ENCODE peak calls at places on chromosomes 4 and X, in nine cellular contexts. C is CD8-positive, alpha-beta T cell; O is tibial nerve; F is endothelial cell of umbilical vein; K is sigmoid colon; X is OCI-LY7; N is lower lobe of right lung; Q is mesendoderm; I is pancreas. W is an unnamed sample.

GRCh38 chrX:19889582-19890342 is 2.4 kb upstream of the SH3KBP1 start:
- DNase-seq in C (peak; percentile 62), O (no peak), F (no peak), K (no peak), X (no peak), N (no peak), Q (no peak), I (no peak), W (peak; percentile 56)

GRCh38 chr4:147843162-147843561 is 111.3 kb downstream of the ARHGAP10 start:
- DNase-seq in C (no peak), O (no peak), F (no peak), K (no peak), X (peak; percentile 19), N (no peak), Q (peak; percentile 75), I (no peak), W (peak; percentile 41)

GRCh38 chr4:166924456-166924855 is 309.8 kb downstream of the SPOCK3 start:
- DNase-seq in C (no peak), O (no peak), F (no peak), K (no peak), X (no peak), N (no peak), Q (no peak), I (no peak), W (no peak)

GRCh38 chrX:115467961-115468360 is 93.0 kb upstream of the PLS3 start:
- DNase-seq in C (no peak), O (no peak), F (peak; percentile 45), K (no peak), X (no peak), N (no peak), Q (no peak), I (no peak), W (no peak)

GRCh38 chr4:143230683-143231082 is 46.0 kb downstream of the USP38 start:
- DNase-seq in C (no peak), O (no peak), F (no peak), K (no peak), X (no peak), N (no peak), Q (no peak), I (no peak), W (no peak)

GRCh38 chr4:119139316-119139715 is 3.7 kb downstream of the MYOZ2 start:
- DNase-seq in C (no peak), O (no peak), F (no peak), K (no peak), X (no peak), N (no peak), Q (no peak), I (no peak), W (no peak)

GRCh38 chrX:97616883-97617510 is 733.3 kb downstream of the RPA4 start:
- DNase-seq in C (no peak), O (no peak), F (peak; percentile 77), K (no peak), X (no peak), N (no peak), Q (peak; percentile 16), I (no peak), W (no peak)

GRCh38 chr4:48635310-48635709 is 144.8 kb downstream of the FRYL start:
- DNase-seq in C (no peak), O (no peak), F (peak; percentile 59), K (no peak), X (no peak), N (no peak), Q (peak; percentile 37), I (no peak), W (no peak)

GRCh38 chr4:16505726-16506125 is 279.5 kb upstream of the TAPT1 start:
- DNase-seq in C (no peak), O (no peak), F (no peak), K (no peak), X (no peak), N (no peak), Q (peak; percentile 72), I (no peak), W (no peak)

GRCh38 chr4:8641931-8642650 is 49.5 kb downstream of the CPZ start:
- DNase-seq in C (no peak), O (peak; percentile 7), F (no peak), K (peak; percentile 55), X (no peak), N (peak; percentile 21), Q (no peak), I (no peak), W (no peak)

GRCh38 chr4:156956947-156957346 is 14.7 kb downstream of the PDGFC start:
- DNase-seq in C (no peak), O (no peak), F (no peak), K (no peak), X (no peak), N (no peak), Q (no peak), I (no peak), W (no peak)

GRCh38 chr4:10025230-10025806 is 4.0 kb upstream of the SLC2A9 start:
- DNase-seq in C (no peak), O (no peak), F (no peak), K (no peak), X (no peak), N (no peak), Q (no peak), I (no peak), W (no peak)

GRCh38 chr4:38237139-38237538 is 276.9 kb downstream of the PTTG2 start:
- DNase-seq in C (no peak), O (no peak), F (peak; percentile 89), K (no peak), X (no peak), N (no peak), Q (no peak), I (peak; percentile 20), W (no peak)

GRCh38 chr4:157821814-157822213 is 351.0 kb downstream of the GASK1B start:
- DNase-seq in C (no peak), O (no peak), F (no peak), K (no peak), X (no peak), N (no peak), Q (no peak), I (no peak), W (no peak)

DNA sequence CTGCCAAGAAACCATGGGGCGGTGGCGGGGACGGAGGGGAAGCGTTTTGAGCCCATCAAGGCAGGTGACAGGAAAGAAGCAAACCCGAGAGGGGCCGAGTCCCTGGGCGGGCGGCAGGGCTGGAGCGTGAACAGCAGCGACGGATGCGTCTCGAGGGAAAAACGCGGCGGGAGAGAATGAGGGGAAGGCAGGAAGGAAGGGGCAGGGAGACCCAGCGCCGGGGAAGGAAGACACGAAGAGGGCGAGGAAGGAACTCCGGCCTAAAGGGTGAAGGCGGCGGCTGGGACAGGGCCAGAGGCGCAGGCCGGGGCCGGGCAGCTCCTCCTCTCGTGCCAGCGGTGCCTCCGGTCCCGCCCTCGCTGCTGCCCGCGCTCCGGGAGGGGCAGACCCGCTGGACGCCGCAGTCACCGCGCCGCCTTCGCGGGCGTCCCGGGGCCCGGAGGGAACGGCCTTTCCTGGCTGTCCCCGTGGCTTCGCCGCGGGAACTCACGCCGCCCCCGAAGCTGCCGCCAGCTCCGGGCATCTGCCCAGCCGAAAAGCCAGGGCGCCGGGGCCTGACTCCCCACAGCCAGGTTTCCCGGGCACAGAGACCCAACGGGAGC is 751 bp upstream of the RGS12 start:
- DNase-seq in C (no peak), O (no peak), F (no peak), K (peak; percentile 82), X (peak; percentile 4), N (peak; percentile 82), Q (peak; percentile 42), I (peak; percentile 72), W (no peak)
- H3K4me1 ChIP-seq in C (peaks cover 14% of the 10 kb centered on the region), O (peaks cover 20% of the 10 kb centered on the region), F (peaks cover 18% of the 10 kb centered on the region), K (peaks cover 20% of the 10 kb centered on the region), X (peaks cover 9% of the 10 kb centered on the region), N (peaks cover 26% of the 10 kb centered on the region), Q (peaks cover 4% of the 10 kb centered on the region), I (peaks cover 6% of the 10 kb centered on the region), W (peaks cover 10% of the 10 kb centered on the region)

GRCh38 chrX:72125331-72126047 is 6.2 kb downstream of the RTL5 start:
- DNase-seq in C (no peak), O (no peak), F (peak; percentile 10), K (no peak), X (no peak), N (no peak), Q (no peak), I (no peak), W (no peak)

GRCh38 chrX:72124540-72125201 is 7.0 kb downstream of the RTL5 start:
- DNase-seq in C (no peak), O (no peak), F (no peak), K (peak; percentile 48), X (no peak), N (no peak), Q (peak; percentile 33), I (no peak), W (no peak)

GRCh38 chrX:72126539-72127140 is 5.1 kb downstream of the RTL5 start:
- DNase-seq in C (peak; percentile 70), O (peak; percentile 82), F (peak; percentile 86), K (peak; percentile 92), X (peak; percentile 48), N (peak; percentile 79), Q (peak; percentile 87), I (peak; percentile 87), W (peak; percentile 82)

GRCh38 chrX:72127332-72127731 is 4.4 kb downstream of the RTL5 start:
- DNase-seq in C (no peak), O (no peak), F (peak; percentile 16), K (no peak), X (no peak), N (no peak), Q (no peak), I (no peak), W (no peak)

DNA sequence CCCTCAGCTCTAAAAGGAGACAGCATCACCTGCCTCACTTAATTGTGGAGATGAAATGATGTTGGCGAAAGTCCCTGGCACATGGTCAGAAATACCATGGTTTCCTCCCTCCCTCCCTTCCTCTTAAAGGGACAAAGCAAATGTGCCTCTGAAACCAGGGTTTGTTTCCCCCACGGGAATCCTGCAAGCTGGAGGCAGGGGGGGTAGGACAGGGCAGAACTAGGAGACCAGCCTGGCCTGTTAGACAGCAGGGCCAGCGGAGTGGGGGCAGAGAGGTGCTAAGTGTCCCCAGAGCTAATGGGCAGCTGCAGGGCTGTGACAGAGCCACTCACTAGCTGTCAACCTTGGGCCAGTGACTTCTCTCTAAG is 5.7 kb downstream of the RTL5 start:
- DNase-seq in C (no peak), O (no peak), F (peak; percentile 44), K (no peak), X (no peak), N (no peak), Q (no peak), I (no peak), W (no peak)
- H3K4me1 ChIP-seq in C (peaks cover 11% of the 10 kb centered on the region), O (peaks cover 17% of the 10 kb centered on the region), F (peaks cover 58% of the 10 kb centered on the region), K (peaks cover 32% of the 10 kb centered on the region), X (no peaks in the 10 kb centered on the region), N (peaks cover 61% of the 10 kb centered on the region), Q (peaks cover 7% of the 10 kb centered on the region), I (no peaks in the 10 kb centered on the region), W (peaks cover 15% of the 10 kb centered on the region)

GRCh38 chr4:176321589-176321988 is 1.8 kb downstream of the SPCS3 start:
- DNase-seq in C (no peak), O (no peak), F (no peak), K (no peak), X (no peak), N (no peak), Q (no peak), I (no peak), W (no peak)
- H3K4me1 ChIP-seq in C (peaks cover 46% of the 10 kb centered on the region), O (peaks cover 20% of the 10 kb centered on the region), F (peaks cover 20% of the 10 kb centered on the region), K (peaks cover 33% of the 10 kb centered on the region), X (peaks cover 43% of the 10 kb centered on the region), N (peaks cover 49% of the 10 kb centered on the region), Q (no peaks in the 10 kb centered on the region), I (peaks cover 27% of the 10 kb centered on the region), W (peaks cover 19% of the 10 kb centered on the region)

DNA sequence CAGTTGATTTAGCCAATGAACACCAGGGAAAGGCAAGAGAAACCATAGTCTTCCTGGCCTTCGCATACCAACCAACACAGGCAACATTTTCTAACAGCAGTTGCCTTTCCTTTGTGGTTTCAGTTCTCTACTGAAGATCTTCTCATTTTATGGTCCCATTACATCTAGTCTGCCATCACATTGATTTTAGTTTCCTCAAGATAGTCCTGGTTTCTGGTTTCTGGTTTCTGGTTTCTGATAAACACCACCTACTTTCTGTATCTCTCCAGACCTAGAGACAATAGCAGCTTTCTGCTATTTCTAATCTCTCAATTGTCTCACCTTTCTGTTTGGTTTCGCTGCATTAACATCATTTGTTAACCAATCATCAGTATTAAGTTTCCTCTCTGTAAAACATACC is 646.3 kb upstream of the SPANXN1 start:
- DNase-seq in C (no peak), O (no peak), F (no peak), K (no peak), X (no peak), N (no peak), Q (no peak), I (no peak), W (no peak)
- H3K4me1 ChIP-seq in C (no peaks in the 10 kb centered on the region), O (no peaks in the 10 kb centered on the region), F (no peaks in the 10 kb centered on the region), K (no peaks in the 10 kb centered on the region), X (no peaks in the 10 kb centered on the region), N (no peaks in the 10 kb centered on the region), Q (no peaks in the 10 kb centered on the region), I (no peaks in the 10 kb centered on the region), W (no peaks in the 10 kb centered on the region)

W was measured in HAP-1.